ENCODE peak calls at places on chromosome 19, in nine cellular contexts. Q is fibroblast of mammary gland, X is upper lobe of left lung, N is fibroblast of pulmonary artery, W is testis, Y is ovary, B is heart right ventricle, J is GM12865, G is K562. I is an unnamed sample.

GRCh38 chr19:507286-508203 is at the start of gene TPGS1:
- DNase-seq in X (peak), Q (peak), B (peak), Y (peak), G (peak), J (peak), N (peak), W (peak), I (no peak)

GRCh38 chr19:47719047-47719885 is 6.0 kb downstream of the EHD2 start:
- DNase-seq in B (peak), W (peak), N (peak), G (no peak), X (peak), J (no peak), Y (peak), Q (peak), I (peak)

GRCh38 chr19:3118232-3119070 is 17.4 kb upstream of the GNA15 start:
- DNase-seq in N (no peak), Y (no peak), B (no peak), G (no peak), X (peak), J (no peak), Q (no peak), W (no peak), I (no peak)

GRCh38 chr19:3474015-3474414 is 6.3 kb downstream of the SMIM24 start:
- DNase-seq in Y (no peak), Q (no peak), X (no peak), G (no peak), B (no peak), N (no peak), W (no peak), J (no peak), I (no peak)

GRCh38 chr19:7953576-7953975 is 10.1 kb upstream of the TIMM44 start:
- DNase-seq in Q (no peak), N (peak), G (no peak), J (no peak), B (no peak), X (no peak), W (no peak), Y (no peak), I (no peak)

GRCh38 chr19:2532252-2533071 is 56.5 kb downstream of the GADD45B start:
- DNase-seq in J (no peak), X (no peak), B (no peak), G (no peak), Y (no peak), Q (peak), W (no peak), N (peak), I (peak)

GRCh38 chr19:54096642-54097106 is 3.9 kb downstream of the OSCAR start:
- DNase-seq in W (peak), X (no peak), J (no peak), N (peak), G (peak), Q (peak), B (no peak), Y (no peak), I (peak)

GRCh38 chr19:15640294-15640903 is at the start of gene CYP4F3:
- DNase-seq in G (peak), W (peak), Y (peak), X (peak), Q (no peak), B (peak), N (no peak), J (no peak), I (peak)

GRCh38 chr19:1913781-1914577 is 8.8 kb downstream of the ADAT3 start:
- DNase-seq in G (no peak), N (no peak), B (no peak), W (no peak), Y (no peak), X (peak), Q (no peak), J (no peak), I (no peak)

GRCh38 chr19:34678085-34678412 is 571 bp downstream of the ZNF302 start:
- DNase-seq in B (no peak), J (no peak), Y (no peak), G (no peak), Q (no peak), N (no peak), X (no peak), W (no peak), I (no peak)

GRCh38 chr19:34675919-34676318 is 1.0 kb downstream of the SCGB2B2 start:
- DNase-seq in X (no peak), B (no peak), W (peak), Q (no peak), J (no peak), Y (no peak), G (no peak), N (no peak), I (no peak)

GRCh38 chr19:34677386-34678084 is at the start of gene ZNF302:
- DNase-seq in W (peak), Y (peak), Q (peak), N (peak), J (peak), X (peak), G (peak), B (peak), I (peak)

GRCh38 chr19:34676697-34677385 is at the start of gene SCGB2B2:
- DNase-seq in J (peak), G (no peak), W (no peak), X (no peak), Q (no peak), N (no peak), Y (no peak), B (no peak), I (no peak)

GRCh38 chr19:34678421-34678820 is 943 bp downstream of the ZNF302 start:
- DNase-seq in B (no peak), Y (no peak), N (no peak), G (no peak), W (no peak), J (no peak), X (no peak), Q (no peak), I (no peak)
- TF ChIP-seq CTCF in B (no peak), Y (no peak), N (no peak), G (no peak), W (no peak), J (no peak), X (no peak), Q (no peak), I (no peak)

GRCh38 chr19:13985771-13986347 is 20.3 kb downstream of the RFX1 start:
- DNase-seq in W (no peak), Q (no peak), B (no peak), J (no peak), Y (no peak), X (peak), G (no peak), N (no peak), I (no peak)
- H3K4me3 ChIP-seq in W (no peak), Q (no peak), B (peak), J (peak), Y (no peak), X (peak), G (no peak), N (no peak), I (no peak)

GRCh38 chr19:19320362-19321142 is at the start of the genes MAU2 and SUGP1:
- DNase-seq in N (peak), Q (peak), X (peak), B (peak), J (peak), W (peak), G (peak), Y (peak), I (peak)
- TF ChIP-seq CTCF in N (peak), Q (no peak), X (peak), B (no peak), J (peak), W (peak), G (peak), Y (peak), I (peak)

GRCh38 chr19:45255611-45256157 is 4.6 kb downstream of the MARK4 start:
- DNase-seq in W (peak), J (no peak), N (no peak), B (no peak), G (peak), Y (no peak), X (peak), Q (no peak), I (no peak)
- H3K4me3 ChIP-seq in W (no peak), J (no peak), N (no peak), B (no peak), G (no peak), Y (no peak), X (no peak), Q (no peak), I (no peak)

GRCh38 chr19:50710094-50710493 is 9.5 kb downstream of the SHANK1 start:
- DNase-seq in Q (no peak), X (no peak), J (no peak), G (no peak), N (no peak), W (no peak), B (no peak), Y (no peak), I (no peak)
- TF ChIP-seq CTCF in Q (no peak), X (no peak), J (no peak), G (peak), N (peak), W (no peak), B (no peak), Y (no peak), I (no peak)

GRCh38 chr19:35037716-35038622 is 3.6 kb upstream of the HPN start:
- DNase-seq in G (no peak), N (peak), W (peak), Y (no peak), J (peak), X (no peak), B (no peak), Q (no peak), I (no peak)
- H3K4me3 ChIP-seq in G (no peak), N (no peak), W (no peak), Y (no peak), J (no peak), X (no peak), B (no peak), Q (no peak), I (no peak)

GRCh38 chr19:50633973-50634372 is 5.7 kb downstream of the SYT3 start:
- DNase-seq in W (no peak), B (no peak), J (no peak), G (no peak), X (no peak), N (no peak), Q (no peak), Y (no peak), I (no peak)

GRCh38 chr19:50633359-50633758 is 6.3 kb downstream of the SYT3 start:
- DNase-seq in W (no peak), Q (no peak), J (no peak), N (no peak), X (no peak), G (no peak), B (no peak), Y (no peak), I (no peak)

GRCh38 chr19:50629801-50630200 is 9.9 kb downstream of the SYT3 start:
- DNase-seq in G (no peak), N (no peak), B (no peak), Y (no peak), W (no peak), J (no peak), X (peak), Q (no peak), I (no peak)

GRCh38 chr19:50629194-50629593 is 10.5 kb downstream of the SYT3 start:
- DNase-seq in B (no peak), G (no peak), X (peak), W (no peak), Y (no peak), Q (no peak), N (no peak), J (no peak), I (no peak)

GRCh38 chr19:50632151-50632835 is 7.4 kb downstream of the SYT3 start:
- DNase-seq in X (peak), N (no peak), B (no peak), J (no peak), Q (no peak), Y (no peak), G (no peak), W (no peak), I (no peak)
- TF ChIP-seq CTCF in X (no peak), N (no peak), B (no peak), J (no peak), Q (no peak), Y (no peak), G (peak), W (no peak), I (no peak)